ENCODE peak calls at places on chromosomes 3 and 15, in four cellular contexts. Q, P, A and C are unnamed samples.
A peak's percentile ranks its signal among the peaks of the same experiment; 100 is the strongest.

GRCh38 chr3:88661433-88661824 is 446.0 kb upstream of the EPHA3 start:
- DNase-seq in P (no peak), A (no peak), Q (no peak), C (no peak)

GRCh38 chr3:183818041-183818620 is 7.2 kb downstream of the MAP6D1 start:
- DNase-seq in Q (no peak), P (no peak), A (no peak), C (no peak)

GRCh38 chr15:31544361-31544760 is 217.7 kb downstream of the KLF13 start:
- DNase-seq in A (no peak), Q (no peak), P (no peak), C (no peak)

GRCh38 chr15:44231842-44232241 is 36.8 kb upstream of the FRMD5 start:
- DNase-seq in Q (no peak), A (no peak), P (no peak), C (no peak)

GRCh38 chr3:54237788-54238502 is 115.6 kb downstream of the CACNA2D3 start:
- DNase-seq in P (no peak), Q (no peak), A (no peak), C (no peak)

GRCh38 chr3:121493431-121493830 is 52.4 kb downstream of the POLQ start:
- DNase-seq in Q (no peak), A (no peak), P (no peak), C (no peak)

GRCh38 chr3:89713196-89713595 is 605.8 kb downstream of the EPHA3 start:
- DNase-seq in P (no peak), Q (no peak), A (no peak), C (no peak)

GRCh38 chr3:158091526-158091925 is 14.7 kb downstream of the SHOX2 start:
- DNase-seq in A (no peak), P (no peak), Q (no peak), C (no peak)

GRCh38 chr3:78737988-78738387 is 1029.8 kb downstream of the ROBO1 start:
- DNase-seq in P (no peak), Q (no peak), A (no peak), C (no peak)

GRCh38 chr15:99303881-99304280 is 52.6 kb downstream of the LRRC28 start:
- DNase-seq in P (no peak), Q (no peak), A (no peak), C (no peak)

GRCh38 chr3:184316792-184317191 is 2.4 kb downstream of the EIF4G1 start:
- DNase-seq in P (no peak), A (no peak), Q (no peak), C (no peak)

GRCh38 chr3:190498293-190498692 is 15.6 kb upstream of the IL1RAP start:
- DNase-seq in P (no peak), Q (no peak), A (no peak), C (no peak)

GRCh38 chr3:41026394-41027177 is 172.7 kb upstream of the CTNNB1 start:
- DNase-seq in P (no peak), Q (no peak), A (no peak), C (no peak)

GRCh38 chr3:181454451-181455027 is 257.2 kb upstream of the SOX2 start:
- DNase-seq in Q (no peak), A (no peak), P (no peak), C (no peak)

GRCh38 chr3:14440168-14440518 is 37.7 kb downstream of the SLC6A6 start:
- DNase-seq in P (no peak), A (no peak), Q (no peak), C (no peak)

GRCh38 chr3:187044871-187045552 is 94.3 kb downstream of the RPL39L start:
- DNase-seq in Q (no peak), A (no peak), P (no peak), C (no peak)

GRCh38 chr3:111639316-111639715 is 44.2 kb upstream of the ZBED2 start:
- DNase-seq in Q (no peak), A (no peak), P (no peak), C (no peak)

GRCh38 chr3:177530908-177531307 is 333.6 kb upstream of the TBL1XR1 start:
- DNase-seq in Q (no peak), P (no peak), A (no peak), C (no peak)

GRCh38 chr3:50345008-50345407 is 524 bp downstream of the ZMYND10 start:
- DNase-seq in Q (no peak), P (no peak), A (no peak), C (no peak)

GRCh38 chr3:47370887-47371697 is 9.7 kb upstream of the PTPN23 start:
- DNase-seq in P (peak; percentile 27), A (peak; percentile 56), Q (no peak), C (peak; percentile 57)

GRCh38 chr3:69119138-69119537 is 3.3 kb downstream of the LMOD3 start:
- DNase-seq in Q (no peak), P (no peak), A (no peak), C (no peak)

GRCh38 chr3:121660356-121661171 is at the start of gene HCLS1:
- DNase-seq in P (peak; percentile 63), Q (no peak), A (no peak), C (no peak)

GRCh38 chr3:8767667-8768363 is 1.6 kb downstream of the OXTR start:
- DNase-seq in Q (no peak), A (peak; percentile 80), P (no peak), C (peak; percentile 70)

GRCh38 chr15:43199945-43200488 is 14.8 kb downstream of the CCNDBP1 start:
- DNase-seq in P (no peak), Q (no peak), A (no peak), C (no peak)

GRCh38 chr15:98651581-98652220 is 3.4 kb downstream of the IGF1R start:
- DNase-seq in A (no peak), Q (no peak), P (no peak), C (no peak)

GRCh38 chr3:190865828-190866227 is 3.3 kb upstream of the GMNC start:
- DNase-seq in Q (no peak), A (no peak), P (no peak), C (no peak)

GRCh38 chr3:102036472-102036871 is 187.2 kb downstream of the NFKBIZ start:
- DNase-seq in P (no peak), A (no peak), Q (no peak), C (no peak)

GRCh38 chr3:71305246-71306206 is 278.0 kb downstream of the FOXP1 start:
- DNase-seq in Q (no peak), P (peak; percentile 45), A (peak; percentile 88), C (peak; percentile 77)

GRCh38 chr3:54822206-54822605 is 105.7 kb downstream of the LRTM1 start:
- DNase-seq in Q (peak; percentile 18), A (no peak), P (no peak), C (no peak)